ENCODE peak calls at places on chromosomes 1 and 21, in seven cellular contexts. Z is hepatocyte, B is K562, R is GM23338, K is PC-3, V is astrocyte, X is mammary epithelial cell. E is an unnamed sample.

GRCh38 chr1:56056438-56057312 is 522.7 kb downstream of the PLPP3 start:
- DNase-seq in V (peak), B (no peak), K (peak), X (peak), Z (no peak), R (no peak), E (peak)

GRCh38 chr1:18160290-18160942 is 52.8 kb downstream of the IGSF21 start:
- DNase-seq in B (no peak), R (no peak), Z (no peak), V (no peak), X (no peak), K (no peak), E (no peak)

GRCh38 chr1:64601207-64601606 is 131.3 kb downstream of the CACHD1 start:
- DNase-seq in B (no peak), Z (no peak), X (no peak), R (no peak), V (no peak), K (no peak), E (no peak)

GRCh38 chr1:12148958-12149790 is 17.6 kb upstream of the TNFRSF1B start:
- DNase-seq in R (no peak), B (no peak), Z (no peak), K (no peak), V (no peak), X (no peak), E (peak)

GRCh38 chr21:42685036-42685435 is 31.6 kb downstream of the PDE9A start:
- DNase-seq in K (no peak), X (no peak), R (peak), B (no peak), V (no peak), Z (no peak), E (no peak)

GRCh38 chr1:245800901-245801605 is 646.3 kb downstream of the KIF26B start:
- DNase-seq in B (no peak), K (no peak), X (no peak), R (no peak), V (peak), Z (peak), E (peak)

GRCh38 chr21:28393279-28393678 is 599.4 kb downstream of the LTN1 start:
- DNase-seq in B (no peak), V (peak), Z (peak), K (peak), X (peak), R (peak), E (peak)

GRCh38 chr1:223137402-223138100 is 5.5 kb downstream of the TLR5 start:
- DNase-seq in R (no peak), V (peak), K (peak), B (no peak), X (peak), Z (peak), E (peak)

GRCh38 chr1:221604948-221605347 is 136.9 kb downstream of the DUSP10 start:
- DNase-seq in V (no peak), B (no peak), Z (no peak), R (no peak), X (no peak), K (peak), E (peak)

GRCh38 chr1:5947071-5947821 is 45.0 kb downstream of the NPHP4 start:
- DNase-seq in X (no peak), V (no peak), R (no peak), Z (no peak), K (no peak), B (no peak), E (no peak)

DNA sequence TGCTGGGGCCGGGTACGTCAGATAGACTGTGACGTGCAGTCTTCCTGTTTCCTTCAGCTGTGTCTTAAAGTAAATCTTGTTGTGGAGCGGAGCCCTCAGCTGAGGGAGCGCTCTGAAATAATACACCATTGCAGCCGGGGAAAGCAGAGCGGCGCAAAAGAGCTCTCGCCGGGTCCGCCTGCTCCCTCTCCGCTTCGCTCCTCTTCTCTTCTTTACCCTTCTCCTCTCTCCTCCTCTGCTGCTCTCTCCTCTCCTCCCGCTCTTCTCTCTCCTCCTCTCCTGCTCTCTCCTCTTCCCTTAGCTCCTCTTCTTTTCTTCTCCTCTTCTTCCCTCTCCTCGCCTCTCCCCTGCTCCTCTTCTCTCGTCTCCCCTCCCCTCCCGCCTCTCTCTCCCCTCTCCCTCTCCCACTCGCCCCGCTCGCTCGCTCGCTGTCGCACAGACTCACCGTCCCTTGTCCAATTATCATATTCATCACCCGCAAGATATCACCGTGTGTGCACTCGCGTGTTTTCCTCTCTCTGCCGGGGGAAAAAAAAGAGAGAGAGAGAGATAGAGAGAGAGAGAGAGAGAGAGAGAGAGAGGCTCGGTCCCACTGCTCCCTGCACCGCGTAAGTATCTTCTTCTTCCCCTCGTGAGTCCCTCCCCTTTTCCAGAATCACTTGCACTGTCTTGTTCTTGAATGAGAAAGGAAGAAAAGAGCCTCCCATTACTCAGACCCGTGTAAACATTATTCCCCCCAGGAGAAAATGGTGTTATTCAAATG is at the start of gene PROX1:
- DNase-seq in V (peak), R (peak), B (peak), Z (peak), X (peak), K (peak), E (peak)
- H3K4me2 ChIP-seq in V (peak), R (peak), B (peak), Z (peak), X (peak), K (peak), E (peak)

DNA sequence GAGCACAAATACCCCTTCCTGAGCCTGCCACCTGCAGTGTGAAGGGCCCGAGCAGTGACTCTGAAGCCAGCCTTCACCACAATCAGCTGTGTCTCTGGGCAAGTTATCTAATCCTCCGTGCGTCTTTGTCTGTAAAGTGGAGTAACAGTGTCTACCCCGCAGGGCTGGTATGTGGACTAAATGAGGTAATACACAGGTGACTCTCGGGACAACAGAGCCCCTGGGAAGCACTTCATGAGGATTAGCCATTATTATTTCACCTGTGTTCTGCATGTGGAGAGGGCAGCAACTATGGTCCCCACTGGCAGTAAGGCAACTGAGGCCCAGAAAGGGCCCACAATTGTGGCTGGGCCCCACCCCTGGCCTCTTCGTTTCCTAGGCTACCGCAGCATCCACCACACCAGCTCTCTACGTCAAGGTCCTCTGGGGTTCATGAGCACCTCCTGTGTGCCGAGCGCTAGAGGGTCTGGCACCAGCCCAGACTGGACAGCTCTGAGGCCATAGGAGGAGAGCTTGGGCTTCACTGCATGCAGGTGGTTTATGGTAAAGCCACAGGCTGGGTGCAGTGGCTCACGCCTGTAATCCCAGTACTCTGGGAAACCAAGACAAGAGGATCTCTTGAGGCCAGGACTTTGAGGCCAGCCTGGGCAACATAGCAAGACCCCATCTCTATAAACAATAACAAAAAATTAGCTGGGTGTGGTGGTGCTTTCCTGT is 41.3 kb upstream of the LRP8 start:
- DNase-seq in V (no peak), X (no peak), K (no peak), R (no peak), Z (no peak), B (no peak), E (no peak)
- H3K27ac ChIP-seq in V (no peak), X (no peak), K (no peak), R (no peak), Z (no peak), B (no peak), E (no peak)

GRCh38 chr1:153609585-153609907 is 3.4 kb downstream of the S100A16 start:
- DNase-seq in X (no peak), Z (no peak), B (no peak), K (no peak), V (no peak), R (no peak), E (no peak)

GRCh38 chr1:153607381-153607780 is 5.6 kb downstream of the S100A16 start:
- DNase-seq in B (no peak), V (no peak), Z (no peak), R (no peak), K (no peak), X (no peak), E (no peak)

GRCh38 chr1:153608742-153609584 is 4.0 kb downstream of the S100A16 start:
- DNase-seq in V (peak), K (peak), Z (peak), X (peak), B (peak), R (peak), E (peak)

GRCh38 chr1:153606194-153606593 is 6.7 kb downstream of the S100A16 start:
- DNase-seq in X (no peak), Z (no peak), B (no peak), K (no peak), V (no peak), R (no peak), E (no peak)

GRCh38 chr1:153608089-153608672 is 4.8 kb downstream of the S100A16 start:
- DNase-seq in Z (no peak), V (no peak), X (peak), K (peak), R (peak), B (no peak), E (no peak)
- H3K4me2 ChIP-seq in Z (peak), V (peak), X (peak), K (peak), R (peak), B (no peak), E (peak)

GRCh38 chr1:22597996-22598395 is 34.7 kb downstream of the EPHA8 start:
- DNase-seq in Z (no peak), X (no peak), R (no peak), K (no peak), B (no peak), V (no peak), E (no peak)
- H3K27ac ChIP-seq in Z (no peak), X (no peak), R (no peak), K (no peak), B (no peak), V (no peak), E (no peak)

DNA sequence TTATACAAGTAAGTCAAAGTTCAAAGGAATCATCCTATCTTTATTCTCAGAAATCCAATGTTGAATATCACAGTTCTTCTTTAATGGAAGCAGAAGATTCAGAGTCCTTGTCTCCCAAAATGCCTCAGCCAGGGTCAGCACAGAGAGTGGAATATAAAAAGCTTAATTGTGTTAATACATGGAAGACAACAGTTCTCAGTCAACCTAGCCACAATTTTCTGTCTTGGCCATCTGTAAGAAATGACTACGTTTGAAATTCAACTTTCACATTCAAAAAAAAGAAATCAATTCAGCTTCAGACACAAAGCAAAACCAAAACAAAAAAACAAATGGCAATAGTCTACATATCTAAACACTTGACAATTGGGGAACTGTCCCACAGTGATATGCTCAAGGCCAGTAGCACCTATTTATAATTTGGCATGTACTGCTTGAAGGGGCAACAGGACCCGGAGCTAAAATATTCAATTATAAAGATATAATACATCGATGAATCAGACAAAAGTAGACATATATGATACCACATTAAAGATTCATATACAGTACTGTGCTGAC is 27.3 kb upstream of the GLIS1 start:
- DNase-seq in K (no peak), B (no peak), V (no peak), X (no peak), Z (no peak), R (no peak), E (no peak)
- H3K4me2 ChIP-seq in K (no peak), B (no peak), V (peak), X (no peak), Z (no peak), R (no peak), E (peak)

GRCh38 chr1:70440642-70441391 is 29.7 kb downstream of the CTH start:
- DNase-seq in B (no peak), K (no peak), R (no peak), X (no peak), V (no peak), Z (no peak), E (no peak)

GRCh38 chr1:70438529-70438928 is 27.5 kb downstream of the CTH start:
- DNase-seq in Z (no peak), R (no peak), V (no peak), K (peak), B (no peak), X (no peak), E (peak)

GRCh38 chr1:70441392-70442035 is 30.4 kb downstream of the CTH start:
- DNase-seq in K (no peak), R (no peak), Z (no peak), V (no peak), X (no peak), B (no peak), E (no peak)

GRCh38 chr1:70442486-70442885 is 31.4 kb downstream of the CTH start:
- DNase-seq in B (no peak), Z (no peak), X (no peak), V (no peak), R (peak), K (no peak), E (no peak)

DNA sequence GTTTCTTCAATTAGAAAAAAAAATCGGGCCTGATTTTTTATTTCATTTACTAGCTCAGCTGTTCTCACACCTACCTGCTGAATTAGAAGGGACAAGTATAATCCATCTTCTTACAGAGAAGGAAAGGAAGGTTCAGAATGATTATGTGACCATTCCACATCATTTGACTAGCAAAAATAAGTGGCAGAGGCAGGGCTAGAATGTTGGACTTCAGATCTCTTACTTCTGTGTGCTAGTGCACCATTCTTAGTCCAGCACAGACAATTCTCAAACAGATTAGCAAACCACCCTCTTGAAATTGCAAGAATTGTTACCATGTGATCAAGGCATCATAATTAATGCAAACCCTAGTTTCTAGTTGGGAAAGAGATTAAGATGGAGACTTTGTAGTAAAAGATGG is 32.7 kb downstream of the CTH start:
- DNase-seq in B (no peak), K (no peak), V (no peak), R (no peak), X (no peak), Z (no peak), E (no peak)
- H3K27ac ChIP-seq in B (no peak), K (no peak), V (no peak), R (no peak), X (no peak), Z (no peak), E (no peak)

GRCh38 chr1:1373493-1374067 is 1.4 kb downstream of the AURKAIP1 start:
- DNase-seq in X (no peak), R (no peak), B (no peak), K (no peak), Z (no peak), V (no peak), E (no peak)

GRCh38 chr1:1371354-1371740 is 3.7 kb downstream of the AURKAIP1 start:
- DNase-seq in V (no peak), X (no peak), B (no peak), R (no peak), K (no peak), Z (no peak), E (no peak)

GRCh38 chr1:1374068-1374860 is 743 bp downstream of the AURKAIP1 start:
- DNase-seq in B (no peak), X (no peak), V (no peak), Z (no peak), K (no peak), R (peak), E (no peak)

GRCh38 chr1:1371741-1372711 is 3.0 kb downstream of the AURKAIP1 start:
- DNase-seq in B (peak), V (no peak), R (peak), K (peak), X (no peak), Z (peak), E (peak)

GRCh38 chr1:1373051-1373450 is 2.0 kb downstream of the AURKAIP1 start:
- DNase-seq in X (no peak), V (no peak), R (no peak), Z (no peak), K (no peak), B (no peak), E (no peak)
- H3K4me2 ChIP-seq in X (peak), V (peak), R (peak), Z (no peak), K (peak), B (no peak), E (no peak)

DNA sequence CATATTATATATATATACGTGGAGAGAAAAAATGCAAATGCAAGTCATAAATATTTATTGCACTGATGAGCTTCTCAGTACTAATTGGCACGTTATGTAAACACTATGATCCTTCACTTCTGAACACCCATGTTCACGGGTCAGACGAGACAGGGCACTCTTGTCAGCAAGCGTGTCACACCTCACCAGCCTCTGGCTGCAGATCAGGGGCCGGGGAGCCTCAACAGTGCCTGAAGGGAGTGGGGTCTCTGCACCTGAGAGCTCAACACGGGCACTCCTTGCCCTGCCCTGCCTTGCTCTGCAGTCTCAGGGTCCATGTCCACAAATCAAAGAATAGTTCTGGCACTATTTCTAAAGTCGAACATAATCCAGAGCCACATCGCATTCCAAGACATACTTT is 409 bp upstream of the HIVEP3 start:
- DNase-seq in R (no peak), X (no peak), K (no peak), Z (no peak), B (no peak), V (no peak), E (no peak)
- H3K27ac ChIP-seq in R (no peak), X (peak), K (no peak), Z (no peak), B (no peak), V (no peak), E (no peak)